ENCODE peak calls at places on chromosomes 2 and 18, in five cellular contexts. One of them, this sample, is unnamed. For H3K36me3, the result is how much of the 10 kb centered on the place peaks cover.

GRCh38 chr2:239644016-239644415 is 243.2 kb upstream of the HDAC4 start:
- DNase-seq in body of pancreas: no peak
- DNase-seq in esophagus squamous epithelium: no peak
- DNase-seq in thyroid gland: no peak
- DNase-seq in uterus: no peak
- DNase-seq in this sample: no peak

GRCh38 chr2:241666627-241667400 is 19.8 kb downstream of the DTYMK start:
- DNase-seq in body of pancreas: no peak
- DNase-seq in esophagus squamous epithelium: no peak
- DNase-seq in thyroid gland: no peak
- DNase-seq in uterus: no peak
- DNase-seq in this sample: no peak

GRCh38 chr2:85784474-85784986 is 30.7 kb downstream of the ATOH8 start:
- DNase-seq in body of pancreas: no peak
- DNase-seq in esophagus squamous epithelium: no peak
- DNase-seq in thyroid gland: no peak
- DNase-seq in uterus: no peak
- DNase-seq in this sample: no peak

GRCh38 chr2:231286964-231287363 is 88.5 kb downstream of the ARMC9 start:
- DNase-seq in body of pancreas: no peak
- DNase-seq in esophagus squamous epithelium: no peak
- DNase-seq in thyroid gland: no peak
- DNase-seq in uterus: no peak
- DNase-seq in this sample: no peak

GRCh38 chr2:64405476-64406406 is 48.2 kb upstream of the LGALSL start:
- DNase-seq in body of pancreas: no peak
- DNase-seq in esophagus squamous epithelium: no peak
- DNase-seq in thyroid gland: peak
- DNase-seq in uterus: peak
- DNase-seq in this sample: no peak

GRCh38 chr18:47970664-47971523 is 40.4 kb upstream of the SMAD2 start:
- DNase-seq in body of pancreas: no peak
- DNase-seq in esophagus squamous epithelium: no peak
- DNase-seq in thyroid gland: no peak
- DNase-seq in uterus: no peak
- DNase-seq in this sample: no peak

GRCh38 chr2:99868260-99868659 is 274.1 kb downstream of the AFF3 start:
- DNase-seq in body of pancreas: no peak
- DNase-seq in esophagus squamous epithelium: no peak
- DNase-seq in thyroid gland: no peak
- DNase-seq in uterus: no peak
- DNase-seq in this sample: no peak

GRCh38 chr2:213042262-213042661 is 109.2 kb downstream of the IKZF2 start:
- DNase-seq in body of pancreas: no peak
- DNase-seq in esophagus squamous epithelium: no peak
- DNase-seq in thyroid gland: no peak
- DNase-seq in uterus: no peak
- DNase-seq in this sample: no peak

GRCh38 chr2:98734823-98735260 is 3.9 kb upstream of the MGAT4A start:
- DNase-seq in body of pancreas: no peak
- DNase-seq in esophagus squamous epithelium: no peak
- DNase-seq in thyroid gland: no peak
- DNase-seq in uterus: no peak
- DNase-seq in this sample: no peak

GRCh38 chr2:144323946-144324345 is 196.0 kb downstream of the ZEB2 start:
- DNase-seq in body of pancreas: no peak
- DNase-seq in esophagus squamous epithelium: no peak
- DNase-seq in thyroid gland: no peak
- DNase-seq in uterus: no peak
- DNase-seq in this sample: no peak

GRCh38 chr2:179619947-179620467 is 241.4 kb downstream of the ZNF385B start:
- DNase-seq in body of pancreas: no peak
- DNase-seq in esophagus squamous epithelium: no peak
- DNase-seq in thyroid gland: no peak
- DNase-seq in uterus: no peak
- DNase-seq in this sample: no peak

GRCh38 chr18:46755315-46756171 is 1.3 kb downstream of the ST8SIA5 start:
- DNase-seq in body of pancreas: no peak
- DNase-seq in esophagus squamous epithelium: no peak
- DNase-seq in thyroid gland: no peak
- DNase-seq in uterus: no peak
- DNase-seq in this sample: no peak

GRCh38 chr18:63260075-63260754 is 59.4 kb downstream of the BCL2 start:
- DNase-seq in body of pancreas: no peak
- DNase-seq in esophagus squamous epithelium: no peak
- DNase-seq in thyroid gland: no peak
- DNase-seq in uterus: no peak
- DNase-seq in this sample: no peak

GRCh38 chr2:33488715-33489540 is 12.5 kb downstream of the RASGRP3 start:
- DNase-seq in body of pancreas: no peak
- DNase-seq in esophagus squamous epithelium: no peak
- DNase-seq in thyroid gland: no peak
- DNase-seq in uterus: no peak
- DNase-seq in this sample: no peak

GRCh38 chr2:227607969-227608368 is 6.7 kb downstream of the SCYGR3 start:
- DNase-seq in body of pancreas: no peak
- DNase-seq in esophagus squamous epithelium: no peak
- DNase-seq in thyroid gland: no peak
- DNase-seq in uterus: no peak
- DNase-seq in this sample: no peak

GRCh38 chr18:31281437-31281836 is 36.5 kb upstream of the DSG1 start:
- DNase-seq in body of pancreas: no peak
- DNase-seq in esophagus squamous epithelium: no peak
- DNase-seq in thyroid gland: no peak
- DNase-seq in uterus: no peak
- DNase-seq in this sample: no peak

GRCh38 chr2:71064110-71064611 is 4.3 kb upstream of the NAGK start:
- DNase-seq in body of pancreas: no peak
- DNase-seq in esophagus squamous epithelium: no peak
- DNase-seq in thyroid gland: no peak
- DNase-seq in uterus: no peak
- DNase-seq in this sample: no peak

GRCh38 chr2:241640165-241640795 is 2.8 kb downstream of the ATG4B start:
- DNase-seq in body of pancreas: no peak
- DNase-seq in esophagus squamous epithelium: no peak
- DNase-seq in thyroid gland: no peak
- DNase-seq in uterus: no peak
- DNase-seq in this sample: no peak

GRCh38 chr2:231161252-231162035 is 36.6 kb upstream of the HTR2B start:
- DNase-seq in body of pancreas: no peak
- DNase-seq in esophagus squamous epithelium: no peak
- DNase-seq in thyroid gland: no peak
- DNase-seq in uterus: no peak
- DNase-seq in this sample: no peak

GRCh38 chr18:51275712-51276473 is 78.4 kb upstream of the MEX3C start:
- DNase-seq in body of pancreas: no peak
- DNase-seq in esophagus squamous epithelium: no peak
- DNase-seq in thyroid gland: peak
- DNase-seq in uterus: no peak
- DNase-seq in this sample: no peak

GRCh38 chr2:65159921-65160320 is 30.0 kb upstream of the RAB1A start:
- DNase-seq in body of pancreas: no peak
- DNase-seq in esophagus squamous epithelium: no peak
- DNase-seq in thyroid gland: no peak
- DNase-seq in uterus: no peak
- DNase-seq in this sample: no peak

GRCh38 chr2:110853516-110853915 is 121.1 kb downstream of the ACOXL start:
- DNase-seq in body of pancreas: no peak
- DNase-seq in esophagus squamous epithelium: no peak
- DNase-seq in thyroid gland: peak
- DNase-seq in uterus: no peak
- DNase-seq in this sample: no peak

GRCh38 chr2:9100080-9100876 is 96.8 kb upstream of the MBOAT2 start:
- DNase-seq in body of pancreas: no peak
- DNase-seq in esophagus squamous epithelium: no peak
- DNase-seq in thyroid gland: no peak
- DNase-seq in uterus: no peak
- DNase-seq in this sample: no peak

GRCh38 chr2:135157856-135158255 is 105.8 kb downstream of the RAB3GAP1 start:
- DNase-seq in body of pancreas: no peak
- DNase-seq in esophagus squamous epithelium: no peak
- DNase-seq in thyroid gland: no peak
- DNase-seq in uterus: no peak
- DNase-seq in this sample: no peak
- H3K36me3 ChIP-seq in body of pancreas: under half
- H3K36me3 ChIP-seq in esophagus squamous epithelium: half or more
- H3K36me3 ChIP-seq in thyroid gland: under half
- H3K36me3 ChIP-seq in uterus: under half
- H3K36me3 ChIP-seq in this sample: under half

GRCh38 chr2:238060096-238060541 is 682 bp upstream of the SCLY start:
- DNase-seq in body of pancreas: no peak
- DNase-seq in esophagus squamous epithelium: no peak
- DNase-seq in thyroid gland: no peak
- DNase-seq in uterus: no peak
- DNase-seq in this sample: no peak

GRCh38 chr2:238061310-238062202 is 755 bp downstream of the SCLY start:
- DNase-seq in body of pancreas: peak
- DNase-seq in esophagus squamous epithelium: no peak
- DNase-seq in thyroid gland: peak
- DNase-seq in uterus: peak
- DNase-seq in this sample: no peak

GRCh38 chr2:238059505-238059904 is 1.3 kb upstream of the SCLY start:
- DNase-seq in body of pancreas: no peak
- DNase-seq in esophagus squamous epithelium: no peak
- DNase-seq in thyroid gland: no peak
- DNase-seq in uterus: no peak
- DNase-seq in this sample: no peak

GRCh38 chr2:238063414-238064189 is 2.8 kb downstream of the SCLY start:
- DNase-seq in body of pancreas: no peak
- DNase-seq in esophagus squamous epithelium: no peak
- DNase-seq in thyroid gland: no peak
- DNase-seq in uterus: no peak
- DNase-seq in this sample: no peak

GRCh38 chr2:238060542-238061309 is at the start of gene SCLY:
- DNase-seq in body of pancreas: peak
- DNase-seq in esophagus squamous epithelium: peak
- DNase-seq in thyroid gland: peak
- DNase-seq in uterus: peak
- DNase-seq in this sample: peak
- TF ChIP-seq POLR2A in body of pancreas: peak
- TF ChIP-seq POLR2A in esophagus squamous epithelium: peak
- TF ChIP-seq POLR2A in thyroid gland: no peak
- TF ChIP-seq POLR2A in uterus: peak
- TF ChIP-seq POLR2A in this sample: peak

GRCh38 chr2:219440388-219441256 is 6.0 kb downstream of the SPEG start:
- DNase-seq in body of pancreas: no peak
- DNase-seq in esophagus squamous epithelium: no peak
- DNase-seq in thyroid gland: no peak
- DNase-seq in uterus: peak
- DNase-seq in this sample: no peak

GRCh38 chr2:219443697-219444023 is 9.0 kb downstream of the SPEG start:
- DNase-seq in body of pancreas: no peak
- DNase-seq in esophagus squamous epithelium: no peak
- DNase-seq in thyroid gland: no peak
- DNase-seq in uterus: no peak
- DNase-seq in this sample: no peak

GRCh38 chr2:219442206-219443015 is 7.8 kb downstream of the SPEG start:
- DNase-seq in body of pancreas: no peak
- DNase-seq in esophagus squamous epithelium: no peak
- DNase-seq in thyroid gland: no peak
- DNase-seq in uterus: no peak
- DNase-seq in this sample: no peak

GRCh38 chr2:219443016-219443696 is 8.5 kb downstream of the SPEG start:
- DNase-seq in body of pancreas: no peak
- DNase-seq in esophagus squamous epithelium: no peak
- DNase-seq in thyroid gland: no peak
- DNase-seq in uterus: no peak
- DNase-seq in this sample: no peak

DNA sequence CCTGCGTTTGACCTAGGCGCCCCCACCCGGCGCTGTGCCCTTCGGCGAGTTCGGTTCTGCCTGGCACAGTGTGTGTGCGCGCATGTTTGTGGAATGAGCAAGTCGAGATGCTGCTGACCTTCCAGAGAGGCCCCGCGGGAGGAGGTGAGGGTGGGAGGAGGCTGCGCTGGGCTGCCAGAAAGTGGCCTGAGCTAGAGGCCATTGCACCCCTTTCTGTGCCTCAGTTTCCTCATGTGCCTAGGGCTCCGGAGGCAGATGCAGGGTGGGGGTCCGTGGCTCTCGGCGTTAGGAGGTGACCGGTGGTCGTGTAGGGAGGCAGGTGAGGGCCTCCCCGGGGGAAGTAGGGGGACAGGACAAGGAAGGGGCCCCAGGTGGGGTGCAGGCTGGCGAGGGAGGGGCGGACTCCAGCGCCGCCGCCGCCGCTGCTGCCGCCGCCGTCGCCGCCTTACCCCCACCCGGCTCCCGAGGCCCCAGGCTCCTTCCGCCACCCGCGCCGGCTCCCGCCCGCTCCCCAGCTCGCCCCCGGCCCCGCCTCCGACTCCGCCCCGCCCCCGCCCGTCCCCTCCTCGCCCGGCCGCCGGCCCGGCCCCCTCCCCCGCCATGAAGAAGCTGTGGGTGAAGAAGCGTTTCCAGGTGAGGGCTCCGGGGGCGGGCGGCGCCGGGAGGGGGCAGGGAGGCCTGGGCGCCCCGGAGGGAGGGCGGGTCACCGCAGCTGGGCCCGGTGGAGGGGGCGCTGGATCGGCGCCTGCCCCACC is 7.0 kb downstream of the SPEG start:
- DNase-seq in body of pancreas: peak
- DNase-seq in esophagus squamous epithelium: no peak
- DNase-seq in thyroid gland: peak
- DNase-seq in uterus: peak
- DNase-seq in this sample: no peak
- TF ChIP-seq CTCF in body of pancreas: no peak
- TF ChIP-seq CTCF in esophagus squamous epithelium: no peak
- TF ChIP-seq CTCF in thyroid gland: no peak
- TF ChIP-seq CTCF in uterus: peak
- TF ChIP-seq CTCF in this sample: no peak

GRCh38 chr18:76885011-76885410 is 62.7 kb downstream of the ZNF236 start:
- DNase-seq in body of pancreas: no peak
- DNase-seq in esophagus squamous epithelium: no peak
- DNase-seq in thyroid gland: no peak
- DNase-seq in uterus: no peak
- DNase-seq in this sample: no peak

GRCh38 chr18:76880026-76880425 is 57.7 kb downstream of the ZNF236 start:
- DNase-seq in body of pancreas: no peak
- DNase-seq in esophagus squamous epithelium: no peak
- DNase-seq in thyroid gland: no peak
- DNase-seq in uterus: no peak
- DNase-seq in this sample: no peak

GRCh38 chr18:76886112-76886511 is 63.8 kb downstream of the ZNF236 start:
- DNase-seq in body of pancreas: no peak
- DNase-seq in esophagus squamous epithelium: no peak
- DNase-seq in thyroid gland: no peak
- DNase-seq in uterus: no peak
- DNase-seq in this sample: no peak

GRCh38 chr18:76878426-76878825 is 56.1 kb downstream of the ZNF236 start:
- DNase-seq in body of pancreas: no peak
- DNase-seq in esophagus squamous epithelium: no peak
- DNase-seq in thyroid gland: no peak
- DNase-seq in uterus: no peak
- DNase-seq in this sample: no peak

DNA sequence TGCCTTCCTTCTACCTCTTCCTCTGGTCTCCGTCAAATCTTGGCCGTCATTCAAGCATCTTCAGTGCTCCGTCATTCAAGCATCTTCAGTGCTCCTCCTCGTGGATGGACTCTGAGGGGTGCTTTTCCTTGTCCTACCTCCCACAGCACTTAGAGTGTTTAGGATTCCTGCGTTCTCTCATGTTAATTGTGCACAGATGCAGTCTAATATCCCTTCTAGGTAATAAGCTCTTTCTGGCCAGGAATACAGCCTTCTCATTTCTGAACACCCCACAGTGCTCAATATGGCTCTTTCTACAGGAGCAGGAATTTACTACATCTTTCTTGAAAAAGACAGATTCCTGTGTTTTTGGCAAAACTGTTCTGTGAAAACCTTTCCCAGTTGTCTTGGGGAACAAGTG is 59.8 kb downstream of the ZNF236 start:
- DNase-seq in body of pancreas: no peak
- DNase-seq in esophagus squamous epithelium: no peak
- DNase-seq in thyroid gland: no peak
- DNase-seq in uterus: no peak
- DNase-seq in this sample: no peak
- H3K36me3 ChIP-seq in body of pancreas: under half
- H3K36me3 ChIP-seq in esophagus squamous epithelium: half or more
- H3K36me3 ChIP-seq in thyroid gland: under half
- H3K36me3 ChIP-seq in uterus: under half
- H3K36me3 ChIP-seq in this sample: under half

This sample was measured in breast epithelium.